ENCODE peak calls at places on chromosomes 16 and 17, in six cellular contexts. U, V, W, Q, G and L are unnamed samples.

GRCh38 chr17:57138956-57139576 is 54.0 kb downstream of the AKAP1 start:
- DNase-seq in W (no peak), V (no peak), Q (peak; percentile 54), G (peak; percentile 45), U (no peak), L (no peak)

GRCh38 chr16:81491522-81492188 is 47.0 kb downstream of the CMIP start:
- DNase-seq in W (no peak), G (no peak), U (no peak), V (no peak), Q (no peak), L (no peak)

GRCh38 chr16:58176608-58177346 is 21.1 kb downstream of the CSNK2A2 start:
- DNase-seq in V (no peak), U (no peak), Q (no peak), W (no peak), G (no peak), L (no peak)

GRCh38 chr16:86396318-86396882 is 113.9 kb upstream of the FOXF1 start:
- DNase-seq in G (no peak), U (no peak), V (no peak), Q (peak; percentile 91), W (no peak), L (no peak)

GRCh38 chr17:83173180-83173996 is 94.0 kb downstream of the METRNL start:
- DNase-seq in U (no peak), V (no peak), Q (no peak), W (no peak), G (no peak), L (no peak)

GRCh38 chr17:7781467-7781866 is 52.5 kb upstream of the KDM6B start:
- DNase-seq in G (no peak), W (no peak), V (no peak), Q (peak; percentile 47), U (no peak), L (no peak)

GRCh38 chr17:42194133-42194899 is at the start of gene GHDC:
- DNase-seq in V (peak; percentile 62), Q (peak; percentile 74), W (peak; percentile 88), U (peak; percentile 92), G (peak; percentile 91), L (peak; percentile 90)

GRCh38 chr17:36755586-36755985 is 154.2 kb downstream of the MRM1 start:
- DNase-seq in V (no peak), U (no peak), G (peak; percentile 33), W (no peak), Q (peak; percentile 4), L (no peak)

GRCh38 chr17:17525956-17526355 is 29.8 kb upstream of the RASD1 start:
- DNase-seq in W (peak; percentile 13), G (no peak), V (no peak), U (no peak), Q (no peak), L (no peak)

GRCh38 chr17:49443862-49444261 is 29.2 kb upstream of the PHB1 start:
- DNase-seq in V (no peak), W (no peak), U (no peak), Q (no peak), G (no peak), L (no peak)

GRCh38 chr16:2042171-2042570 is 5.5 kb downstream of the NTHL1 start:
- DNase-seq in V (no peak), W (no peak), U (no peak), G (no peak), Q (no peak), L (no peak)

GRCh38 chr16:50708373-50709060 is 15.1 kb downstream of the NOD2 start:
- DNase-seq in W (no peak), U (no peak), G (no peak), V (no peak), Q (no peak), L (no peak)

GRCh38 chr17:38705803-38706624 is 941 bp downstream of the MLLT6 start:
- DNase-seq in U (peak; percentile 32), Q (no peak), V (no peak), W (peak; percentile 53), G (peak; percentile 80), L (peak; percentile 41)

GRCh38 chr17:67499673-67500072 is 122.6 kb downstream of the PITPNC1 start:
- DNase-seq in U (no peak), W (no peak), V (no peak), Q (peak; percentile 32), G (no peak), L (no peak)

GRCh38 chr16:50310308-50311133 is 44.2 kb downstream of the ADCY7 start:
- DNase-seq in Q (no peak), G (no peak), U (no peak), V (no peak), W (no peak), L (no peak)

GRCh38 chr17:10107320-10108165 is 90.9 kb downstream of the GAS7 start:
- DNase-seq in G (no peak), Q (no peak), U (no peak), V (no peak), W (no peak), L (no peak)

GRCh38 chr17:73027130-73027741 is 65.3 kb downstream of the SLC39A11 start:
- DNase-seq in G (no peak), W (no peak), U (no peak), Q (peak; percentile 75), V (no peak), L (no peak)

GRCh38 chr16:14351647-14352046 is 278.4 kb downstream of the PARN start:
- DNase-seq in G (no peak), V (no peak), U (no peak), Q (no peak), W (no peak), L (no peak)

GRCh38 chr17:37598145-37598544 is 11.1 kb downstream of the SYNRG start:
- DNase-seq in V (no peak), Q (no peak), W (no peak), U (no peak), G (no peak), L (no peak)

GRCh38 chr16:69859105-69859969 is 91.8 kb upstream of the CLEC18A start:
- DNase-seq in U (peak; percentile 73), W (peak; percentile 62), V (no peak), G (peak; percentile 66), Q (no peak), L (no peak)

GRCh38 chr16:25018972-25019617 is 3.9 kb upstream of the ARHGAP17 start:
- DNase-seq in G (no peak), V (no peak), Q (no peak), U (peak; percentile 57), W (no peak), L (peak; percentile 18)

GRCh38 chr16:56298948-56299602 is 107.8 kb downstream of the GNAO1 start:
- DNase-seq in Q (no peak), U (peak; percentile 96), V (no peak), G (no peak), W (no peak), L (peak; percentile 97)

GRCh38 chr16:15785386-15786059 is 71.3 kb downstream of the MYH11 start:
- DNase-seq in U (no peak), G (no peak), Q (no peak), W (no peak), V (no peak), L (no peak)